ENCODE peak calls at places on chromosomes 3 and 15, in eight cellular contexts. N is HFF-Myc; H is T-helper 1 cell; Y is RWPE2; F is activated CD4-positive, CD25-positive, alpha-beta regulatory T cell treated with anti-CD3 and anti-CD28 coated beads, Interleukin-2, amount 50 U/mL, for 72 hours; D is HS-5; W is activated B cell treated with CpG ODN at 0.5 μM for 24 hours; R is activated T-helper 1 cell treated with anti-CD3 and anti-CD28 coated beads, Interleukin-12 subunit alpha, Interleukin-12 subunit beta, Interleukin-2, Interleukin-4 antibody, amounts not matched to agents 30 ng/mL and 10 ng/mL and 1 ng/mL, durations not matched to agents 14 hours and 24 hours and 36 hours. V is an unnamed sample.

GRCh38 chr3:71061581-71061980 is 521.9 kb downstream of the FOXP1 start:
- DNase-seq in Y (no peak), D (no peak), H (no peak), R (no peak), W (no peak), N (no peak), F (no peak), V (no peak)

GRCh38 chr3:184750684-184751083 is 38.8 kb upstream of the MAGEF1 start:
- DNase-seq in H (no peak), Y (no peak), N (no peak), F (no peak), W (no peak), R (no peak), D (no peak), V (no peak)

GRCh38 chr3:105502333-105502732 is 135.6 kb downstream of the ALCAM start:
- DNase-seq in W (no peak), Y (no peak), F (no peak), D (no peak), R (no peak), H (no peak), N (no peak), V (no peak)

GRCh38 chr3:10160346-10160745 is 4.4 kb upstream of the IRAK2 start:
- DNase-seq in N (peak; percentile 50), R (no peak), W (no peak), H (no peak), D (no peak), Y (no peak), F (no peak), V (no peak)

GRCh38 chr3:193665370-193665989 is 72.5 kb downstream of the OPA1 start:
- DNase-seq in N (peak; percentile 4), D (peak; percentile 26), F (no peak), Y (no peak), H (no peak), R (no peak), W (no peak), V (no peak)

GRCh38 chr3:52998781-52999509 is 46.9 kb downstream of the SFMBT1 start:
- DNase-seq in Y (peak; percentile 76), H (no peak), W (no peak), D (no peak), R (no peak), N (no peak), F (no peak), V (no peak)

GRCh38 chr3:181985386-181985785 is 273.7 kb downstream of the SOX2 start:
- DNase-seq in F (no peak), D (no peak), W (no peak), H (no peak), N (no peak), Y (no peak), R (no peak), V (no peak)

GRCh38 chr15:31299588-31300207 is 26.9 kb upstream of the KLF13 start:
- DNase-seq in N (no peak), D (no peak), Y (peak; percentile 25), H (no peak), W (no peak), R (no peak), F (no peak), V (no peak)

GRCh38 chr3:187702507-187703033 is at the start of gene RTP2:
- DNase-seq in W (no peak), R (no peak), D (no peak), H (no peak), F (no peak), Y (no peak), N (no peak), V (no peak)

GRCh38 chr3:196518999-196519737 is 4.0 kb upstream of the SMCO1 start:
- DNase-seq in F (peak; percentile 63), H (peak; percentile 31), N (no peak), Y (no peak), R (peak; percentile 40), D (peak; percentile 53), W (no peak), V (peak; percentile 57)

GRCh38 chr3:121942116-121942786 is 48.0 kb downstream of the SLC15A2 start:
- DNase-seq in Y (no peak), R (no peak), F (no peak), H (no peak), D (no peak), W (no peak), N (no peak), V (no peak)

GRCh38 chr3:29212789-29213433 is 68.0 kb upstream of the RBMS3 start:
- DNase-seq in D (no peak), R (no peak), F (no peak), N (no peak), W (no peak), Y (no peak), H (no peak), V (no peak)